ENCODE peak calls at places on chromosomes 6 and 20, in six cellular contexts. G is SW480; Z is stimulated activated CD4-positive, alpha-beta T cell treated with anti-CD3 and anti-CD28 coated beads, Interleukin-4, amount 100 ng/mL, for 24 hours; O is Right ventricle myocardium superior; P is kidney tubule cell; V is SW 1271. B is an unnamed sample.

GRCh38 chr6:24251339-24251738 is 106.5 kb downstream of the DCDC2 start:
- DNase-seq in G (no peak), Z (no peak), O (no peak), P (no peak), V (no peak), B (no peak)

GRCh38 chr6:1527098-1527497 is 82.6 kb upstream of the FOXC1 start:
- DNase-seq in G (no peak), Z (peak), O (peak), P (no peak), V (no peak), B (peak)

GRCh38 chr20:8678098-8678776 is 390.6 kb upstream of the PLCB4 start:
- DNase-seq in G (no peak), Z (no peak), O (no peak), P (no peak), V (no peak), B (no peak)

GRCh38 chr20:17965042-17965697 is 3.4 kb downstream of the SNX5 start:
- DNase-seq in G (no peak), Z (no peak), O (no peak), P (no peak), V (no peak), B (no peak)

GRCh38 chr6:10404799-10405524 is 9.9 kb downstream of the TFAP2A start:
- DNase-seq in G (no peak), Z (no peak), O (peak), P (no peak), V (no peak), B (no peak)

GRCh38 chr6:151089916-151090443 is 149.8 kb upstream of the AKAP12 start:
- DNase-seq in G (no peak), Z (no peak), O (no peak), P (no peak), V (no peak), B (no peak)

GRCh38 chr6:37862992-37863391 is 43.5 kb downstream of the ZFAND3 start:
- DNase-seq in G (no peak), Z (no peak), O (no peak), P (peak), V (no peak), B (no peak)

GRCh38 chr20:49853640-49854039 is 41.0 kb downstream of the SLC9A8 start:
- DNase-seq in G (peak), Z (no peak), O (no peak), P (peak), V (peak), B (no peak)

GRCh38 chr6:2875840-2876207 is 27.3 kb downstream of the SERPINB9 start:
- DNase-seq in G (no peak), Z (peak), O (no peak), P (peak), V (no peak), B (peak)

GRCh38 chr6:15921243-15921642 is 207.6 kb upstream of the MYLIP start:
- DNase-seq in G (no peak), Z (no peak), O (no peak), P (no peak), V (no peak), B (no peak)

GRCh38 chr6:143125455-143125854 is 64.8 kb downstream of the AIG1 start:
- DNase-seq in G (no peak), Z (no peak), O (no peak), P (no peak), V (no peak), B (no peak)

GRCh38 chr20:52003976-52004375 is 187.6 kb downstream of the ZFP64 start:
- DNase-seq in G (no peak), Z (no peak), O (no peak), P (no peak), V (no peak), B (no peak)

GRCh38 chr6:93678841-93679454 is 259.6 kb upstream of the EPHA7 start:
- DNase-seq in G (no peak), Z (no peak), O (no peak), P (peak), V (peak), B (no peak)